ENCODE peak calls at places on chromosomes 7 and 10, in six cellular contexts. X is KG1, G is left lobe of liver, H is NAMALWA, K is ELF-1, S is LoVo. J is an unnamed sample.
A peak's percentile ranks its signal among the peaks of the same experiment; 100 is the strongest.

GRCh38 chr7:10974717-10975032 is 1.0 kb downstream of the PHF14 start:
- DNase-seq in X (no peak), G (no peak), H (peak; percentile 63), K (no peak), S (peak; percentile 36), J (no peak)

GRCh38 chr7:73717025-73717807 is 2.3 kb downstream of the STX1A start:
- DNase-seq in X (no peak), G (no peak), H (no peak), K (no peak), S (no peak), J (no peak)

GRCh38 chr7:155489862-155490696 is 32.1 kb downstream of the EN2 start:
- DNase-seq in X (no peak), G (no peak), H (no peak), K (no peak), S (no peak), J (no peak)

GRCh38 chr7:129188372-129188891 is at the start of gene SMO:
- DNase-seq in X (no peak), G (peak; percentile 72), H (no peak), K (peak; percentile 88), S (no peak), J (no peak)

GRCh38 chr10:124384591-124385190 is 34.0 kb downstream of the OAT start:
- DNase-seq in X (no peak), G (no peak), H (no peak), K (no peak), S (no peak), J (no peak)

GRCh38 chr7:130182990-130183389 is 22.2 kb downstream of the TMEM209 start:
- DNase-seq in X (no peak), G (no peak), H (no peak), K (no peak), S (no peak), J (no peak)

GRCh38 chr10:48462482-48463020 is 142.3 kb downstream of the ARHGAP22 start:
- DNase-seq in X (no peak), G (peak; percentile 35), H (no peak), K (no peak), S (no peak), J (no peak)

GRCh38 chr10:130686680-130687300 is 550.6 kb downstream of the GLRX3 start:
- DNase-seq in X (no peak), G (no peak), H (no peak), K (peak; percentile 50), S (no peak), J (peak; percentile 26)

GRCh38 chr7:80935971-80936370 is 17.1 kb upstream of the SEMA3C start:
- DNase-seq in X (no peak), G (no peak), H (no peak), K (no peak), S (no peak), J (no peak)

GRCh38 chr10:3260066-3260834 is 87.7 kb upstream of the PITRM1 start:
- DNase-seq in X (no peak), G (no peak), H (no peak), K (peak; percentile 61), S (no peak), J (no peak)

GRCh38 chr7:57375783-57376182 is 74.2 kb upstream of the ZNF716 start:
- DNase-seq in X (no peak), G (peak; percentile 62), H (no peak), K (no peak), S (no peak), J (no peak)

GRCh38 chr10:124064676-124065075 is 28.7 kb downstream of the CHST15 start:
- DNase-seq in X (no peak), G (no peak), H (peak; percentile 54), K (no peak), S (no peak), J (no peak)

GRCh38 chr7:29853775-29854174 is 47.5 kb downstream of the WIPF3 start:
- DNase-seq in X (no peak), G (no peak), H (no peak), K (no peak), S (no peak), J (no peak)

GRCh38 chr10:23702977-23703414 is 264.1 kb downstream of the OTUD1 start:
- DNase-seq in X (peak; percentile 9), G (peak; percentile 56), H (peak; percentile 81), K (peak; percentile 85), S (peak; percentile 68), J (peak; percentile 59)

GRCh38 chr10:20916976-20917375 is 19.9 kb upstream of the NEBL start:
- DNase-seq in X (no peak), G (no peak), H (no peak), K (no peak), S (no peak), J (no peak)

GRCh38 chr7:131606346-131607290 is 50.2 kb upstream of the PODXL start:
- DNase-seq in X (no peak), G (no peak), H (no peak), K (peak; percentile 88), S (peak; percentile 24), J (no peak)

GRCh38 chr10:116589911-116590310 is 848 bp upstream of the PNLIPRP1 start:
- DNase-seq in X (no peak), G (peak; percentile 51), H (no peak), K (no peak), S (peak; percentile 5), J (no peak)

GRCh38 chr7:106653488-106653887 is 7.5 kb downstream of the CCDC71L start:
- DNase-seq in X (no peak), G (no peak), H (no peak), K (no peak), S (no peak), J (no peak)

GRCh38 chr7:39001595-39001994 is 23.9 kb downstream of the POU6F2 start:
- DNase-seq in X (no peak), G (no peak), H (no peak), K (no peak), S (no peak), J (no peak)

GRCh38 chr7:29053105-29053872 is 93.0 kb downstream of the CPVL start:
- DNase-seq in X (no peak), G (no peak), H (peak; percentile 20), K (no peak), S (no peak), J (no peak)

GRCh38 chr7:12864470-12865046 is 177.1 kb downstream of the ARL4A start:
- DNase-seq in X (no peak), G (no peak), H (no peak), K (no peak), S (no peak), J (no peak)

GRCh38 chr7:2923886-2924574 is 79.9 kb upstream of the GNA12 start:
- DNase-seq in X (no peak), G (no peak), H (no peak), K (no peak), S (no peak), J (peak; percentile 11)

GRCh38 chr10:35822316-35822715 is 180.2 kb upstream of the FZD8 start:
- DNase-seq in X (no peak), G (no peak), H (peak; percentile 4), K (peak; percentile 81), S (no peak), J (no peak)

GRCh38 chr10:91294134-91294906 is 73.9 kb downstream of the PCGF5 start:
- DNase-seq in X (no peak), G (no peak), H (no peak), K (no peak), S (no peak), J (no peak)

J was measured in RWPE1.